ENCODE peak calls at places on chromosomes 5 and 9, in six cellular contexts. Y, G, D, H, N and S are unnamed samples.

GRCh38 chr5:155008669-155009068 is 4.9 kb upstream of the KIF4B start:
- DNase-seq in Y (no peak), G (no peak), D (no peak), H (no peak), N (no peak), S (no peak)

GRCh38 chr5:83516962-83517750 is 45.6 kb downstream of the VCAN start:
- DNase-seq in Y (peak; percentile 11), G (no peak), D (no peak), H (peak; percentile 50), N (no peak), S (no peak)

GRCh38 chr9:134055981-134056461 is 11.8 kb downstream of the BRD3 start:
- DNase-seq in Y (peak; percentile 75), G (peak; percentile 41), D (no peak), H (peak; percentile 75), N (peak; percentile 86), S (peak; percentile 60)

GRCh38 chr5:38373733-38374132 is 115.4 kb downstream of the EGFLAM start:
- DNase-seq in Y (peak; percentile 73), G (no peak), D (no peak), H (peak; percentile 59), N (no peak), S (no peak)

GRCh38 chr5:160312139-160312959 is at the start of gene CCNJL:
- DNase-seq in Y (peak; percentile 49), G (peak; percentile 93), D (peak; percentile 94), H (peak; percentile 17), N (peak; percentile 82), S (peak; percentile 100)

GRCh38 chr9:137333016-137333726 is 31.1 kb upstream of the NRARP start:
- DNase-seq in Y (no peak), G (no peak), D (no peak), H (no peak), N (no peak), S (no peak)

GRCh38 chr9:96651626-96652025 is 3.5 kb downstream of the PRXL2C start:
- DNase-seq in Y (peak; percentile 48), G (no peak), D (no peak), H (peak; percentile 69), N (no peak), S (no peak)

GRCh38 chr5:1001406-1002270 is 7.0 kb upstream of the NKD2 start:
- DNase-seq in Y (no peak), G (peak; percentile 32), D (no peak), H (no peak), N (peak; percentile 48), S (peak; percentile 16)

GRCh38 chr9:1044643-1045042 is 5.5 kb upstream of the DMRT2 start:
- DNase-seq in Y (peak; percentile 33), G (no peak), D (no peak), H (no peak), N (no peak), S (peak; percentile 58)

GRCh38 chr9:33136721-33137120 is 30.4 kb downstream of the B4GALT1 start:
- DNase-seq in Y (no peak), G (no peak), D (no peak), H (no peak), N (no peak), S (peak; percentile 15)
- H3K4me3 ChIP-seq in Y (no peak overlapping the region), G (no peak overlapping the region), D (no peak overlapping the region), H (no peak overlapping the region), N (no peak overlapping the region), S (no peak overlapping the region)

GRCh38 chr5:174722500-174722899 is 1.9 kb upstream of the MSX2 start:
- DNase-seq in Y (no peak), G (no peak), D (no peak), H (no peak), N (no peak), S (no peak)

GRCh38 chr5:174724484-174725260 is at the start of gene MSX2:
- DNase-seq in Y (peak; percentile 92), G (peak; percentile 96), D (peak; percentile 97), H (peak; percentile 88), N (peak; percentile 91), S (peak; percentile 99)

GRCh38 chr5:174723979-174724483 is 351 bp upstream of the MSX2 start:
- DNase-seq in Y (peak; percentile 26), G (peak; percentile 79), D (no peak), H (peak; percentile 31), N (no peak), S (no peak)

GRCh38 chr5:174721522-174722432 is 2.6 kb upstream of the MSX2 start:
- DNase-seq in Y (no peak), G (peak; percentile 45), D (no peak), H (no peak), N (no peak), S (no peak)

DNA sequence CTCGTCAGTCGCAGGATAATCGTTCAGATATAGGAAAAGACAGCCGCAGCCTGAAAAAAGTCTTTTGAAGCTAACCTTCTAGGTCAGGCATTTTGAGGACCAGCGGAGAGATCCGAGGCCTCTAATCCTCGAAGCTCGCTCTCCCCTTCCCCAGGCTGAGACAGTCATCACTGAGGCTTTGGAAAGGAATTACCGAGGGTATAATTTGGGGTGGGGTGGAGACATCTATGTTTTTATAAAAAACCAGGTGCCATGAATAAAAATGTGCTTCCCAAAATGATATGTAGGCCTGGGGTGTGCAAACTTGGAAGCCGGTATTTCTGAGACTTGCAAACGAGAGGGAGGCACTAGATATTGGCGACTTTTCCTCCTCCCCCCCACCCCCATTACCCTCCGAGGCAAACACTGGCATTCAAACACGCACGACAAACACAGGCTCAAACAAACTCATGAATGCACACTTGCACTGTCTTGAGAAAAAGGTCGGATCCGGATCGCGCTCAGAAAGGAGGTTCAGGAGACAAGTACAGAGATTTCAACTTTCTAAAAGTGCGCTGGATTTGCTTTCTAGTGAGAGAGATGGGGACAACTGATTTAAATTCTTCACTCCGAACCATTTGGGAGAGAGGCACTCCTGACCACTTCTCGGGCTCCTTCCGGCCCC is 935 bp upstream of the MSX2 start:
- DNase-seq in Y (no peak), G (peak; percentile 53), D (peak; percentile 64), H (no peak), N (no peak), S (no peak)
- H3K27me3 ChIP-seq in Y (peaks cover 15% of the 10 kb centered on the region), G (peaks cover 93% of the 10 kb centered on the region), D (peaks cover 97% of the 10 kb centered on the region), H (peaks cover 35% of the 10 kb centered on the region), N (peaks cover 78% of the 10 kb centered on the region), S (peaks cover 96% of the 10 kb centered on the region)

DNA sequence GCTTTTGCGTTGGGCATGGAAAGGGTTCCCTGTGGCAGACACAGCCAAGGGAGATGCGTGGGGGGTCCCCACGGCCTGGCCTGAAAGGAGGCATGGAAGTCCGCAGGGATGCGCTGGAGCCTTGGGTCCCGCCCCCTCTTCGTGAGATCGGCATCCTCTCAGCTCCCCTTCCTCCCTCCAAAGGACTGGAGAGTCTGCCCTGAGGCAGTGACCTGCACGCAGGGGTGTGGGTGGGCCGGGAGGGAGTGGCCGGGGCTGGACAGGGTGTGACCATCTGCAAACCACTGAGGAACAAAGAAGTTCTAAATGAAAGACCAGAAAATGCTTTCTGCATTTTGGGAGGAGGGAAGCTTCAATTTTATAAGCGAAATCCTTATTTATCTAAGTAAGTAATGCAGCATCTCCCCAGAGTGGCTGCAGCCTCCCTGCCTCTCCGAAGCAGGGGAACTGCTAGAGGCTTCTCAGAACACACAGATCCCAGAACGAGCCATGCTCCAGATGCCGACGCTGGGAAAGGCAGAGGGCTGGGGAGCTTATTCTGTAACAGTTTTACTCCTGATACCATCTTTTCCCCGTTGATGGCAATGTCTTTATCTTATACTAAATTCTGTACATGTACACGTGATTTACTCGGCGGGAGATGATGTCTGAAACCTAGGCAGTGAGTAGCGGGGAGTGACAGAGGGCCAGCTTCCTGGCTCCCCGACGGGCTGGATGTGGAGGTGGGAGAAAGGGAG is 221.7 kb downstream of the FANCC start:
- DNase-seq in Y (no peak), G (no peak), D (no peak), H (no peak), N (no peak), S (peak; percentile 57)
- H3K36me3 ChIP-seq in Y (no peaks in the 10 kb centered on the region), G (peaks cover 1% of the 10 kb centered on the region), D (no peaks in the 10 kb centered on the region), H (peaks cover 2% of the 10 kb centered on the region), N (peaks cover 33% of the 10 kb centered on the region), S (no peaks in the 10 kb centered on the region)

GRCh38 chr5:181161534-181162175 is 14.3 kb downstream of the OR2V2 start:
- DNase-seq in Y (no peak), G (no peak), D (no peak), H (no peak), N (no peak), S (no peak)
- H3K4me3 ChIP-seq in Y (no peak overlapping the region), G (no peak overlapping the region), D (no peak overlapping the region), H (peak overlapping the region; percentile 44), N (no peak overlapping the region), S (no peak overlapping the region)

GRCh38 chr9:123373447-123373923 is 17.5 kb downstream of the CRB2 start:
- DNase-seq in Y (no peak), G (peak; percentile 82), D (no peak), H (no peak), N (no peak), S (peak; percentile 77)
- H3K27me3 ChIP-seq in Y (no peaks in the 10 kb centered on the region), G (peaks cover 36% of the 10 kb centered on the region), D (peaks cover 13% of the 10 kb centered on the region), H (peaks cover 37% of the 10 kb centered on the region), N (peaks cover 48% of the 10 kb centered on the region), S (no peaks in the 10 kb centered on the region)